ENCODE peak calls at places on chromosome 6, in four cellular contexts. One of them, this sample, is unnamed.

GRCh38 chr6:170110201-170111140 is 180.4 kb downstream of the DLL1 start:
- DNase-seq in tibial nerve: no peak
- DNase-seq in glutamatergic neuron: no peak
- DNase-seq in suprapubic skin: peak
- DNase-seq in this sample: no peak

GRCh38 chr6:108581237-108581931 is 20.7 kb downstream of the FOXO3 start:
- DNase-seq in tibial nerve: peak
- DNase-seq in glutamatergic neuron: no peak
- DNase-seq in suprapubic skin: no peak
- DNase-seq in this sample: no peak

GRCh38 chr6:44932651-44933091 is 395.5 kb upstream of the RUNX2 start:
- DNase-seq in tibial nerve: no peak
- DNase-seq in glutamatergic neuron: no peak
- DNase-seq in suprapubic skin: no peak
- DNase-seq in this sample: no peak

GRCh38 chr6:121222656-121223055 is 111.6 kb downstream of the TBC1D32 start:
- DNase-seq in tibial nerve: no peak
- DNase-seq in glutamatergic neuron: no peak
- DNase-seq in suprapubic skin: no peak
- DNase-seq in this sample: no peak

GRCh38 chr6:112153926-112154621 is 66.7 kb downstream of the FAM229B start:
- DNase-seq in tibial nerve: no peak
- DNase-seq in glutamatergic neuron: no peak
- DNase-seq in suprapubic skin: no peak
- DNase-seq in this sample: no peak

GRCh38 chr6:130993292-130993765 is 69.7 kb downstream of the EPB41L2 start:
- DNase-seq in tibial nerve: no peak
- DNase-seq in glutamatergic neuron: no peak
- DNase-seq in suprapubic skin: no peak
- DNase-seq in this sample: no peak

GRCh38 chr6:446418-447366 is 55.1 kb downstream of the IRF4 start:
- DNase-seq in tibial nerve: no peak
- DNase-seq in glutamatergic neuron: no peak
- DNase-seq in suprapubic skin: no peak
- DNase-seq in this sample: no peak

GRCh38 chr6:747921-748320 is 55.0 kb upstream of the EXOC2 start:
- DNase-seq in tibial nerve: no peak
- DNase-seq in glutamatergic neuron: no peak
- DNase-seq in suprapubic skin: no peak
- DNase-seq in this sample: no peak

GRCh38 chr6:106513813-106514212 is 115.5 kb downstream of the RTN4IP1 start:
- DNase-seq in tibial nerve: no peak
- DNase-seq in glutamatergic neuron: no peak
- DNase-seq in suprapubic skin: no peak
- DNase-seq in this sample: no peak

GRCh38 chr6:106070626-106071025 is 15.5 kb upstream of the PRDM1 start:
- DNase-seq in tibial nerve: no peak
- DNase-seq in glutamatergic neuron: no peak
- DNase-seq in suprapubic skin: no peak
- DNase-seq in this sample: no peak

GRCh38 chr6:44621846-44622245 is 234.3 kb downstream of the CDC5L start:
- DNase-seq in tibial nerve: no peak
- DNase-seq in glutamatergic neuron: no peak
- DNase-seq in suprapubic skin: no peak
- DNase-seq in this sample: no peak

GRCh38 chr6:38184780-38185080 is 365.2 kb downstream of the ZFAND3 start:
- DNase-seq in tibial nerve: no peak
- DNase-seq in glutamatergic neuron: no peak
- DNase-seq in suprapubic skin: peak
- DNase-seq in this sample: no peak

GRCh38 chr6:18422136-18422535 is 35.0 kb downstream of the RNF144B start:
- DNase-seq in tibial nerve: no peak
- DNase-seq in glutamatergic neuron: no peak
- DNase-seq in suprapubic skin: no peak
- DNase-seq in this sample: no peak

GRCh38 chr6:124119591-124119990 is 315.9 kb downstream of the NKAIN2 start:
- DNase-seq in tibial nerve: no peak
- DNase-seq in glutamatergic neuron: peak
- DNase-seq in suprapubic skin: no peak
- DNase-seq in this sample: no peak

GRCh38 chr6:169930799-169931198 is 179.4 kb downstream of the ERMARD start:
- DNase-seq in tibial nerve: no peak
- DNase-seq in glutamatergic neuron: no peak
- DNase-seq in suprapubic skin: no peak
- DNase-seq in this sample: no peak

GRCh38 chr6:131250121-131250520 is 114.9 kb downstream of the AKAP7 start:
- DNase-seq in tibial nerve: peak
- DNase-seq in glutamatergic neuron: peak
- DNase-seq in suprapubic skin: peak
- DNase-seq in this sample: no peak

GRCh38 chr6:79302341-79302740 is 67.9 kb upstream of the HMGN3 start:
- DNase-seq in tibial nerve: no peak
- DNase-seq in glutamatergic neuron: no peak
- DNase-seq in suprapubic skin: no peak
- DNase-seq in this sample: no peak

GRCh38 chr6:10759884-10760329 is 12.3 kb downstream of the TMEM14B start:
- DNase-seq in tibial nerve: no peak
- DNase-seq in glutamatergic neuron: no peak
- DNase-seq in suprapubic skin: no peak
- DNase-seq in this sample: no peak

GRCh38 chr6:156107514-156108150 is 652.0 kb upstream of the NOX3 start:
- DNase-seq in tibial nerve: no peak
- DNase-seq in glutamatergic neuron: peak
- DNase-seq in suprapubic skin: no peak
- DNase-seq in this sample: no peak

GRCh38 chr6:170212956-170213636 is 77.8 kb downstream of the DLL1 start:
- DNase-seq in tibial nerve: peak
- DNase-seq in glutamatergic neuron: peak
- DNase-seq in suprapubic skin: peak
- DNase-seq in this sample: no peak

GRCh38 chr6:73879466-73879865 is 183.5 kb downstream of the CD109 start:
- DNase-seq in tibial nerve: no peak
- DNase-seq in glutamatergic neuron: no peak
- DNase-seq in suprapubic skin: no peak
- DNase-seq in this sample: no peak

GRCh38 chr6:21582651-21583050 is 10.9 kb upstream of the SOX4 start:
- DNase-seq in tibial nerve: no peak
- DNase-seq in glutamatergic neuron: no peak
- DNase-seq in suprapubic skin: no peak
- DNase-seq in this sample: no peak

GRCh38 chr6:125022391-125022989 is 60.3 kb downstream of the RNF217 start:
- DNase-seq in tibial nerve: no peak
- DNase-seq in glutamatergic neuron: no peak
- DNase-seq in suprapubic skin: no peak
- DNase-seq in this sample: no peak

GRCh38 chr6:42203217-42203616 is 8.5 kb upstream of the GUCA1B start:
- DNase-seq in tibial nerve: no peak
- DNase-seq in glutamatergic neuron: no peak
- DNase-seq in suprapubic skin: no peak
- DNase-seq in this sample: no peak

GRCh38 chr6:107652526-107653182 is 162.7 kb downstream of the SOBP start:
- DNase-seq in tibial nerve: no peak
- DNase-seq in glutamatergic neuron: no peak
- DNase-seq in suprapubic skin: no peak
- DNase-seq in this sample: no peak

GRCh38 chr6:31879901-31880300 is 1.1 kb upstream of the SLC44A4 start:
- DNase-seq in tibial nerve: no peak
- DNase-seq in glutamatergic neuron: no peak
- DNase-seq in suprapubic skin: no peak
- DNase-seq in this sample: no peak

GRCh38 chr6:128365520-128366160 is 154.8 kb downstream of the PTPRK start:
- DNase-seq in tibial nerve: no peak
- DNase-seq in glutamatergic neuron: no peak
- DNase-seq in suprapubic skin: no peak
- DNase-seq in this sample: no peak

GRCh38 chr6:137731960-137732616 is 135.0 kb upstream of the TNFAIP3 start:
- DNase-seq in tibial nerve: no peak
- DNase-seq in glutamatergic neuron: no peak
- DNase-seq in suprapubic skin: no peak
- DNase-seq in this sample: no peak

DNA sequence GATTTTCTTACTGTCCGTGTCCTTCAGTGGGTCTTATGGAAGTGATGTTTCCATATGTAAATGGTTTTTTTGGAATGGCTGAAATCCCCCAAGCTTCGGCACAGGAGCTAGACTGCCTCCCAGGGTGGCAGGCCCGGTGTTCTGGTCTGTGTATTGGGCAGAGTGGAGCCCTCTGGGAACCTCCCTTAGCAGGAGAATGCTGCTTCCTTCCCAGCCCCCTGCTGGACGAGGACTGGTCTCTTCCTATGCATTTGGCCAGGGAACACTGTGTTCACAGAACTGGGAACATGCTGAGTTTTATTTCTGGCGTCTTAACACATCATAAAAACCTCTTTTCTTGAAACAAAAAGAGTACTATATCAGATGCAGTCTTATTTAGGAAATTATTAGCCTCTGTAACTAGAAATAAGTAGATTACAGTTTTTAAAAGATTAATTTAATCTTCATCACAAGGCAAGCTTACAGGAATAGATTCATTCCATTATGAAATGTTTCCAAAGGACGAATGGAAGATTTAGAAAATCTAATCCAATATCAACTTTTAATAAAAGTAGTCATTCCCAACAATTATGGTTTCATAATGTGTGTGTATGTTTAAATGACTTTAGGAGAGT is 56.6 kb downstream of the SYTL3 start:
- DNase-seq in tibial nerve: peak
- DNase-seq in glutamatergic neuron: peak
- DNase-seq in suprapubic skin: no peak
- DNase-seq in this sample: no peak
- TF ChIP-seq CTCF in tibial nerve: peak
- TF ChIP-seq CTCF in glutamatergic neuron: peak
- TF ChIP-seq CTCF in suprapubic skin: no peak
- TF ChIP-seq CTCF in this sample: peak

GRCh38 chr6:102799051-102799450 is 1405.5 kb downstream of the GRIK2 start:
- DNase-seq in tibial nerve: no peak
- DNase-seq in glutamatergic neuron: no peak
- DNase-seq in suprapubic skin: no peak
- DNase-seq in this sample: no peak

GRCh38 chr6:102793752-102794151 is 1400.2 kb downstream of the GRIK2 start:
- DNase-seq in tibial nerve: no peak
- DNase-seq in glutamatergic neuron: no peak
- DNase-seq in suprapubic skin: no peak
- DNase-seq in this sample: no peak

DNA sequence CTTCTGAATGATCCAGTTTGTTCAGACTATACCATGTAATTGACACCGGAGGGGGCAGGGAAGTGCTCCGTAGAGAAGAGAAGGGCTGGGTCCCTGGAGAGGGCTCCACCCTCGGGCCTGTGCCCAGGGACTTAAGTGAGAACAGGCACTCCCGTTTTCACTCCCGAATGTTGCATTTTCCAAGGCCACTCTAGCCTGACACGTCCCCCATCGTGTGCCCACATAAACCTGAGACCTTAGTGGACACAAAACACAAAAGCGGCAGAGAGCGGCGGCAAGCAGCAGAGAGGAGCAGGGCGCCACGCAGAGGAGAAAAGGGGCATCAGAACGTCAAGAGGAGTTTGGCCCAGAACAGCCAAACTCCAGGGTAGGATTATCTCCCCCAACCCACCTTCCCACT is 1405.1 kb downstream of the GRIK2 start:
- DNase-seq in tibial nerve: no peak
- DNase-seq in glutamatergic neuron: peak
- DNase-seq in suprapubic skin: no peak
- DNase-seq in this sample: no peak
- TF ChIP-seq CTCF in tibial nerve: no peak
- TF ChIP-seq CTCF in glutamatergic neuron: peak
- TF ChIP-seq CTCF in suprapubic skin: no peak
- TF ChIP-seq CTCF in this sample: no peak

GRCh38 chr6:150354754-150355571 is 13.8 kb upstream of the IYD start:
- DNase-seq in tibial nerve: no peak
- DNase-seq in glutamatergic neuron: no peak
- DNase-seq in suprapubic skin: no peak
- DNase-seq in this sample: no peak

GRCh38 chr6:150353445-150353844 is 15.4 kb upstream of the IYD start:
- DNase-seq in tibial nerve: no peak
- DNase-seq in glutamatergic neuron: no peak
- DNase-seq in suprapubic skin: no peak
- DNase-seq in this sample: no peak

GRCh38 chr6:150355932-150356331 is 12.9 kb upstream of the IYD start:
- DNase-seq in tibial nerve: no peak
- DNase-seq in glutamatergic neuron: no peak
- DNase-seq in suprapubic skin: no peak
- DNase-seq in this sample: no peak

GRCh38 chr6:150347845-150348244 is 21.0 kb upstream of the IYD start:
- DNase-seq in tibial nerve: no peak
- DNase-seq in glutamatergic neuron: no peak
- DNase-seq in suprapubic skin: no peak
- DNase-seq in this sample: no peak

GRCh38 chr6:150352321-150353296 is 16.2 kb upstream of the IYD start:
- DNase-seq in tibial nerve: no peak
- DNase-seq in glutamatergic neuron: no peak
- DNase-seq in suprapubic skin: no peak
- DNase-seq in this sample: no peak
- TF ChIP-seq CTCF in tibial nerve: no peak
- TF ChIP-seq CTCF in glutamatergic neuron: no peak
- TF ChIP-seq CTCF in suprapubic skin: no peak
- TF ChIP-seq CTCF in this sample: no peak

GRCh38 chr6:72559067-72559466 is 62.8 kb upstream of the KCNQ5 start:
- DNase-seq in tibial nerve: no peak
- DNase-seq in glutamatergic neuron: no peak
- DNase-seq in suprapubic skin: no peak
- DNase-seq in this sample: no peak

GRCh38 chr6:72564231-72564630 is 57.6 kb upstream of the KCNQ5 start:
- DNase-seq in tibial nerve: no peak
- DNase-seq in glutamatergic neuron: no peak
- DNase-seq in suprapubic skin: no peak
- DNase-seq in this sample: no peak

GRCh38 chr6:72561629-72562028 is 60.2 kb upstream of the KCNQ5 start:
- DNase-seq in tibial nerve: no peak
- DNase-seq in glutamatergic neuron: no peak
- DNase-seq in suprapubic skin: no peak
- DNase-seq in this sample: no peak

GRCh38 chr6:72560721-72561593 is 60.9 kb upstream of the KCNQ5 start:
- DNase-seq in tibial nerve: no peak
- DNase-seq in glutamatergic neuron: no peak
- DNase-seq in suprapubic skin: no peak
- DNase-seq in this sample: no peak
- TF ChIP-seq CTCF in tibial nerve: no peak
- TF ChIP-seq CTCF in glutamatergic neuron: peak
- TF ChIP-seq CTCF in suprapubic skin: no peak
- TF ChIP-seq CTCF in this sample: no peak

GRCh38 chr6:17013701-17014100 is 88.1 kb upstream of the STMND1 start:
- DNase-seq in tibial nerve: no peak
- DNase-seq in glutamatergic neuron: no peak
- DNase-seq in suprapubic skin: no peak
- DNase-seq in this sample: no peak
- TF ChIP-seq CTCF in tibial nerve: no peak
- TF ChIP-seq CTCF in glutamatergic neuron: no peak
- TF ChIP-seq CTCF in suprapubic skin: no peak
- TF ChIP-seq CTCF in this sample: no peak